ENCODE peak calls at places on chromosomes 4 and X, in seven cellular contexts. N, X, V, B, G, L and O are unnamed samples.

GRCh38 chr4:175330236-175330635 is 412.1 kb downstream of the ADAM29 start:
- DNase-seq in N (no peak), X (peak; percentile 15), V (no peak), B (no peak), G (no peak), L (no peak), O (no peak)

GRCh38 chr4:110487873-110488272 is 11.9 kb downstream of the ENPEP start:
- DNase-seq in N (no peak), X (no peak), V (peak; percentile 28), B (no peak), G (peak; percentile 16), L (no peak), O (no peak)

GRCh38 chr4:149512489-149512888 is 303.2 kb downstream of the IQCM start:
- DNase-seq in N (no peak), X (no peak), V (no peak), B (no peak), G (no peak), L (no peak), O (no peak)

GRCh38 chr4:108072300-108072699 is 82.6 kb downstream of the HADH start:
- DNase-seq in N (peak; percentile 23), X (no peak), V (no peak), B (no peak), G (peak; percentile 19), L (peak; percentile 91), O (no peak)

GRCh38 chrX:41913476-41913875 is 9.9 kb downstream of the CASK start:
- DNase-seq in N (no peak), X (no peak), V (no peak), B (no peak), G (no peak), L (no peak), O (no peak)

GRCh38 chrX:51922561-51922960 is 29.1 kb downstream of the MAGED1 start:
- DNase-seq in N (no peak), X (no peak), V (peak; percentile 86), B (no peak), G (no peak), L (no peak), O (no peak)

GRCh38 chrX:40108959-40109287 is 11.2 kb upstream of the BCOR start:
- DNase-seq in N (peak; percentile 38), X (peak; percentile 70), V (peak; percentile 64), B (peak; percentile 80), G (peak; percentile 63), L (peak; percentile 52), O (peak; percentile 90)

GRCh38 chrX:74890676-74891430 is 34.4 kb downstream of the NEXMIF start:
- DNase-seq in N (no peak), X (no peak), V (no peak), B (no peak), G (no peak), L (no peak), O (no peak)

GRCh38 chrX:131565909-131566308 is 22.0 kb downstream of the OR13H1 start:
- DNase-seq in N (no peak), X (no peak), V (no peak), B (no peak), G (no peak), L (no peak), O (no peak)

GRCh38 chrX:2224141-2224540 is 276.6 kb downstream of the DHRSX start:
- DNase-seq in N (no peak), X (no peak), V (no peak), B (no peak), G (no peak), L (no peak), O (no peak)

GRCh38 chrX:71910526-71911022 is at the start of gene NHSL2:
- DNase-seq in N (no peak), X (peak; percentile 25), V (peak; percentile 66), B (peak; percentile 51), G (peak; percentile 8), L (no peak), O (no peak)

GRCh38 chrX:83501540-83501939 is 6.5 kb upstream of the POU3F4 start:
- DNase-seq in N (no peak), X (no peak), V (peak; percentile 48), B (no peak), G (no peak), L (no peak), O (no peak)

GRCh38 chr4:93084599-93085305 is 743.8 kb upstream of the ATOH1 start:
- DNase-seq in N (no peak), X (peak; percentile 46), V (peak; percentile 81), B (no peak), G (no peak), L (no peak), O (no peak)

GRCh38 chr4:67744561-67745283 is 9.5 kb downstream of the GNRHR start:
- DNase-seq in N (no peak), X (no peak), V (no peak), B (no peak), G (peak; percentile 59), L (no peak), O (no peak)

GRCh38 chrX:70172964-70173363 is 4.3 kb upstream of the DGAT2L6 start:
- DNase-seq in N (no peak), X (no peak), V (peak; percentile 18), B (no peak), G (no peak), L (no peak), O (no peak)

GRCh38 chrX:70176938-70177533 is at the start of gene DGAT2L6:
- DNase-seq in N (no peak), X (no peak), V (no peak), B (no peak), G (no peak), L (no peak), O (no peak)

GRCh38 chrX:70174754-70175153 is 2.5 kb upstream of the DGAT2L6 start:
- DNase-seq in N (no peak), X (no peak), V (no peak), B (no peak), G (no peak), L (no peak), O (no peak)

GRCh38 chrX:70172226-70172625 is 5.1 kb upstream of the DGAT2L6 start:
- DNase-seq in N (no peak), X (no peak), V (no peak), B (no peak), G (no peak), L (no peak), O (no peak)

DNA sequence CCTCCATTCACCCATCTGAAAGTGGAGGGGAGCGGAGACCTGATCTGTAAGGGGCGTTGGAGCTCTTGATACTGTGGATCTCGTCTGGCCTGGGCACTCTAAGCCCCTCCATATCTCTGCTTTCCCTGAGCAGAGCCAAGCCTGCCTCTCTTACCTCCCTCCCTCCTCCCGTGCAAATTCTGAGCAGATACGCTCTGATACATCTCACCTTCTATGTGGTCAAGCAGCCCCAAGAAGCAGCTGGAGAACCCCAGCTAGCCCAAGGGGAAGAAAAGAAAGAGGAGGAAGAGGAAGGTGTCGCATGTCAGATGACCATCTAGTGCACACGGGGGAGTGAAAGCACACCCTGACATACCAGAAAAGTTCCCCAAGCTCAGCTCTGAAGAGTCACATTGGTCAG is 1.9 kb upstream of the DGAT2L6 start:
- DNase-seq in N (no peak), X (no peak), V (no peak), B (no peak), G (no peak), L (no peak), O (no peak)
- H3K27ac ChIP-seq in N (no peak overlapping the region), X (no peak overlapping the region), V (no peak overlapping the region), B (no peak overlapping the region), G (no peak overlapping the region), L (no peak overlapping the region), O (no peak overlapping the region)

GRCh38 chrX:85996555-85996954 is 50.8 kb downstream of the CHM start:
- DNase-seq in N (no peak), X (no peak), V (peak; percentile 75), B (no peak), G (no peak), L (no peak), O (no peak)

GRCh38 chrX:85998954-85999353 is 48.4 kb downstream of the CHM start:
- DNase-seq in N (no peak), X (no peak), V (no peak), B (no peak), G (no peak), L (no peak), O (no peak)

DNA sequence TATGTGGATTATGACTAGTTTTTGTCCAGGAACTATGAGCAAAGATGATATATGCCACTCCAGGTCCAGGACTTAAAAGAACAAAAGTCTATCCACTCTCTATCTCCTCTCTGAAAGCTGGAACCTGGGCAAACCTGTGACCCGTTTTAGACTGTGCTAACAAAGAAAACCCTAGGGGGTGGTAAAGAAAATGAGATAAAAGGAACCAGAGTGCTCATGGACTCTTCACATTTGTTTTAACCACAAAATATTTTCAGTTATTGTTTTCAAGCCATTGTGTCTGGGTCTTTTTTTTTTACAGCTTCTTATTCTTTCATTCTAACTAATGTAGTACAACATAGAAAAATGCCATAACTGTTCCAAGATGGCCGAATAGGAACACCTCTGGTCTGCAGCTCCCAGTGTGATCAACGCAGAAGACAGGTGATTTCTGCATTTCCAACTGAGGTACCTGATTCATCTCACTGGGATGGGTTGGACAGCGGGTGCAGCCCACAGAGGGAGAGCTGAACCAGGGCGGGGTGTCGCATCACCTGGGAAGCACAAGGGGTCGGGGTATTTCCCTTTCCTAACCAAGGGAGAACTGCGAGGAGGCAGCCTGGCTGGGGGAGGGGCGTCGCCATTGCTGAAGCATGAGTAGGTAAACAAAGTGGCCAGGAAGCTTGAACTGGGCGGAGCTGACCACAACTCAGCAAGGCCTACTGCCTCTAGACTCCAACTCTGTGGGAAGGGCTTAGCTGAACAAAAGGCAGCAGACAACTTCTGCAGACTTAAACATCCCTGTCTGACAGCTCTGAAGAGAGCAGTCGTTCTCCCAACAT is 45.1 kb downstream of the CHM start:
- DNase-seq in N (no peak), X (no peak), V (peak; percentile 90), B (peak; percentile 19), G (peak; percentile 47), L (peak; percentile 4), O (no peak)
- H3K27ac ChIP-seq in N (no peak overlapping the region), X (no peak overlapping the region), V (peak overlapping the region; percentile 62), B (peak overlapping the region; percentile 15), G (no peak overlapping the region), L (no peak overlapping the region), O (no peak overlapping the region)

DNA sequence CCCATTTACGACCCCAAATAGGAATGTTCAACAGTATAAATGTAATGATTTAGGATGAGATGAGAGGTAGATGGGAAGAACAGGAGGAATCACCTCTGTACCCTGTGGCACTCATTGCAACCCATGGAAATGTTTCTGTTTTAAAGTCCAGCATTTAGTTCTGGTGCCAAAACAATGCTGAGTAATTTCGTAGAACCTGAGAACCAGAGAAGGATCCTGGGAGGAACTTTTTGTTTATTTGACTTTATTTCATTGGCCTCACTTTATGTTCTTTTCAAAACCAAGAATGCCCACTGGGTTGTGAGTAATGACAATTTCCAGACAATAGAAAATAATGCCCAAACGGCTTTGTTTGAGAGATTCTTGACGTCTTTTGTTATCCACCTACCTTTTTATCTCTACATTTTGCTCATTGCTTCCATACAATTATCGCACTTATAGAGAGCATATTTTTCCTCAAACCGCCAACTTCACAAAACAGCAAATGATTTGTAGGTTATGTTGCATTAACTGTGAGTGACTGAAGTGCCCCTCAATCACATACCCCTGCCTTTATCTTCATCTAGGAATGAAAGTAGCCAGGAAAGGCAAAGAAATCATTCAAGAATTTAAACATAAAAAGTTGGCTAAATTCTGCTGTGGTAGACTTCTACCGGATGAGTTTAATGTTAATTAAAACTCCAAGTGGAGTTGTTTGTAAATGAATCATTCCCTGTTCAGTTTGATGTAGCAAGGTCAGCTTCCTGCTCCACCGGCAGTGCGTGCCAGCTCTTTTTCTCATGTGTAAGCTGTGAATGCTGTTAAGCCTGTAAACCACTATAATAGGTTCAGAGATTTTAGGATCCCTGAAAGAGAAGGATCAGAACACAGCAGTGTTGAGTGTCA is 111.5 kb downstream of the SHROOM3 start:
- DNase-seq in N (no peak), X (no peak), V (peak; percentile 81), B (no peak), G (peak; percentile 66), L (no peak), O (no peak)
- H3K27ac ChIP-seq in N (no peak overlapping the region), X (no peak overlapping the region), V (no peak overlapping the region), B (peak overlapping the region; percentile 66), G (no peak overlapping the region), L (no peak overlapping the region), O (peak overlapping the region; percentile 56)

GRCh38 chr4:122776916-122777315 is 44.4 kb downstream of the BBS12 start:
- DNase-seq in N (no peak), X (peak; percentile 38), V (no peak), B (no peak), G (peak; percentile 54), L (no peak), O (no peak)
- H3K27ac ChIP-seq in N (no peak overlapping the region), X (no peak overlapping the region), V (no peak overlapping the region), B (no peak overlapping the region), G (no peak overlapping the region), L (no peak overlapping the region), O (no peak overlapping the region)